ENCODE peak calls at places on chromosomes 12 and 14, in nine cellular contexts. One of them, this sample, is unnamed.

GRCh38 chr12:46546634-46547273 is 174.2 kb upstream of the SLC38A2 start:
- DNase-seq in astrocyte of the spinal cord: no peak
- DNase-seq in body of pancreas: no peak
- DNase-seq in left ventricle myocardium inferior: no peak
- DNase-seq in pancreas: no peak
- DNase-seq in CD4-positive, alpha-beta memory T cell: no peak
- DNase-seq in OCI-LY7: no peak
- DNase-seq in BJ: no peak
- DNase-seq in bronchial epithelial cell: peak
- DNase-seq in this sample: no peak

GRCh38 chr14:91412939-91413338 is 4.7 kb downstream of the CCDC88C start:
- DNase-seq in astrocyte of the spinal cord: no peak
- DNase-seq in body of pancreas: no peak
- DNase-seq in left ventricle myocardium inferior: no peak
- DNase-seq in pancreas: no peak
- DNase-seq in CD4-positive, alpha-beta memory T cell: peak
- DNase-seq in OCI-LY7: no peak
- DNase-seq in BJ: no peak
- DNase-seq in bronchial epithelial cell: no peak
- DNase-seq in this sample: no peak

GRCh38 chr12:1083888-1084262 is 92.9 kb downstream of the ERC1 start:
- DNase-seq in astrocyte of the spinal cord: peak
- DNase-seq in body of pancreas: peak
- DNase-seq in left ventricle myocardium inferior: no peak
- DNase-seq in pancreas: no peak
- DNase-seq in CD4-positive, alpha-beta memory T cell: no peak
- DNase-seq in OCI-LY7: no peak
- DNase-seq in BJ: peak
- DNase-seq in bronchial epithelial cell: no peak
- DNase-seq in this sample: no peak

GRCh38 chr14:25074112-25074511 is 24.2 kb upstream of the STXBP6 start:
- DNase-seq in astrocyte of the spinal cord: no peak
- DNase-seq in body of pancreas: no peak
- DNase-seq in left ventricle myocardium inferior: no peak
- DNase-seq in pancreas: no peak
- DNase-seq in CD4-positive, alpha-beta memory T cell: no peak
- DNase-seq in OCI-LY7: no peak
- DNase-seq in BJ: no peak
- DNase-seq in bronchial epithelial cell: no peak
- DNase-seq in this sample: no peak

GRCh38 chr14:105589161-105589925 is 63.0 kb downstream of the TMEM121 start:
- DNase-seq in astrocyte of the spinal cord: no peak
- DNase-seq in body of pancreas: no peak
- DNase-seq in left ventricle myocardium inferior: no peak
- DNase-seq in pancreas: no peak
- DNase-seq in CD4-positive, alpha-beta memory T cell: no peak
- DNase-seq in OCI-LY7: no peak
- DNase-seq in BJ: no peak
- DNase-seq in bronchial epithelial cell: no peak
- DNase-seq in this sample: no peak

GRCh38 chr14:93676416-93676958 is 111.8 kb downstream of the PRIMA1 start:
- DNase-seq in astrocyte of the spinal cord: no peak
- DNase-seq in body of pancreas: no peak
- DNase-seq in left ventricle myocardium inferior: no peak
- DNase-seq in pancreas: no peak
- DNase-seq in CD4-positive, alpha-beta memory T cell: no peak
- DNase-seq in OCI-LY7: no peak
- DNase-seq in BJ: no peak
- DNase-seq in bronchial epithelial cell: no peak
- DNase-seq in this sample: peak

GRCh38 chr14:94441130-94441529 is 11.5 kb downstream of the SERPINA11 start:
- DNase-seq in astrocyte of the spinal cord: no peak
- DNase-seq in body of pancreas: no peak
- DNase-seq in left ventricle myocardium inferior: no peak
- DNase-seq in pancreas: no peak
- DNase-seq in CD4-positive, alpha-beta memory T cell: no peak
- DNase-seq in OCI-LY7: no peak
- DNase-seq in BJ: no peak
- DNase-seq in bronchial epithelial cell: no peak
- DNase-seq in this sample: no peak

GRCh38 chr14:22497671-22498093 is 91.3 kb downstream of the DAD1 start:
- DNase-seq in astrocyte of the spinal cord: no peak
- DNase-seq in body of pancreas: no peak
- DNase-seq in left ventricle myocardium inferior: no peak
- DNase-seq in pancreas: no peak
- DNase-seq in CD4-positive, alpha-beta memory T cell: no peak
- DNase-seq in OCI-LY7: no peak
- DNase-seq in BJ: no peak
- DNase-seq in bronchial epithelial cell: peak
- DNase-seq in this sample: no peak

GRCh38 chr12:93156091-93156490 is 221.6 kb upstream of the NUDT4 start:
- DNase-seq in astrocyte of the spinal cord: no peak
- DNase-seq in body of pancreas: no peak
- DNase-seq in left ventricle myocardium inferior: no peak
- DNase-seq in pancreas: no peak
- DNase-seq in CD4-positive, alpha-beta memory T cell: no peak
- DNase-seq in OCI-LY7: no peak
- DNase-seq in BJ: no peak
- DNase-seq in bronchial epithelial cell: no peak
- DNase-seq in this sample: no peak

GRCh38 chr12:70154087-70154486 is 89.1 kb upstream of the CNOT2 start:
- DNase-seq in astrocyte of the spinal cord: no peak
- DNase-seq in body of pancreas: no peak
- DNase-seq in left ventricle myocardium inferior: no peak
- DNase-seq in pancreas: no peak
- DNase-seq in CD4-positive, alpha-beta memory T cell: no peak
- DNase-seq in OCI-LY7: no peak
- DNase-seq in BJ: no peak
- DNase-seq in bronchial epithelial cell: peak
- DNase-seq in this sample: no peak

DNA sequence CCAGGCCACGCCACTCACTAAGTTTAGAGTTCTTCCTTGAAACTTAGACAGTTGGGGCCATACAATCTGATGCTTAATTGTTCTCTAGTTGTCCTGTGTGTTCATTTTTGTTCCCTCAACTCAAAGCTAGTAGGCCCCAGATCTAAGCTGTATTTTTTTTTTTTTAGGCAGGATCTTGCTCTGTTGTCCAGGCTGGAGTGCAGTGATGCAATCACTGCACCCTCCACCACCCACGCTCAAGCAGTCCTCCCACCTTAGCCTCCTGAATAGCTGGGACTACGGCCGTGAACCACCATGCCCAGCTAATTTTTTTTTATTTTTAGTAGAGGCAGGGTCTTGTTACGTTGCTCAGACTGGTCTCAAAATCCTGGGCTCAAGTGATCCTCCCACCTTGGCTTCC is 7.5 kb downstream of the TNFRSF1A start:
- DNase-seq in astrocyte of the spinal cord: no peak
- DNase-seq in body of pancreas: no peak
- DNase-seq in left ventricle myocardium inferior: no peak
- DNase-seq in pancreas: no peak
- DNase-seq in CD4-positive, alpha-beta memory T cell: no peak
- DNase-seq in OCI-LY7: no peak
- DNase-seq in BJ: no peak
- DNase-seq in bronchial epithelial cell: no peak
- DNase-seq in this sample: no peak
- H3K4me3 ChIP-seq in astrocyte of the spinal cord: no peak
- H3K4me3 ChIP-seq in body of pancreas: no peak
- H3K4me3 ChIP-seq in left ventricle myocardium inferior: peak
- H3K4me3 ChIP-seq in pancreas: peak
- H3K4me3 ChIP-seq in CD4-positive, alpha-beta memory T cell: no peak
- H3K4me3 ChIP-seq in OCI-LY7: no peak
- H3K4me3 ChIP-seq in BJ: no peak
- H3K4me3 ChIP-seq in bronchial epithelial cell: no peak
- H3K4me3 ChIP-seq in this sample: no peak

DNA sequence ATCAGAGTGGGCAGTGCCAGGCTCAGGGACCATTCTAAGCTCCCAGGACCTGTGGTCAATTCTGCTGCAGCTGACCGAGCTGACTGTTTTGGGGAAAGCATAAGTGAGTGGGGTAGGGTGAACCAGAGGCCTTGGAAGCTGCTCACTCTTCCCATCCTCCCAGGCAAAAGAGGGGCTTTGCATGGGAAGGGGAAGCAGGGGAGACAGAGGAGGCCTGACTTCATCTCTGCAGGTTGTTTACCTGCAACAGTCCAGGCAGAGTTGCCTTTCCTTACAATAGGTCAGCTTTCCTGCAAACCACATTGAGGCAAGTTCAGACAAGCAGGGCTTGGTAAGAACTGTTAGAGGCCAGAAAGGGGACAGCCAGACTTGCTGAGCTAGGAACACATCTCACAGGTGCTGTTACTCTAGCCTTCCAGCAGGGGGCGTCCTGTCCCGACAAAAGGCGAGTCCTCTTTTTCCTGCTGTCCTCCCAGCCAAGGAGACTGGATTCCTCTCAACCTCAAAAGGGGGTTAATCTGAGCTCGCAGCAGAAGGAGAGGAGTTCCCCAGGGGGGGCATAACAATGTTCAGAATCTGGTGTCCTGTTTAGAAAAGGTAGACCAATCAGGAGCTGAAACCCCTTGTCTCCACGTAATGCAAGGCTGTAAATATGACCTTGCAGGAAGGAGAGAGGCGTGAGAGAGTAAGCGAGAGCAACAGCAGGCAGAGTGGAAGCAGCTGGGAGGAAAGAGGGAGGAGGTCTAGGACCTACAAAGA is 4.3 kb upstream of the DHRS2 start:
- DNase-seq in astrocyte of the spinal cord: peak
- DNase-seq in body of pancreas: peak
- DNase-seq in left ventricle myocardium inferior: peak
- DNase-seq in pancreas: peak
- DNase-seq in CD4-positive, alpha-beta memory T cell: peak
- DNase-seq in OCI-LY7: peak
- DNase-seq in BJ: no peak
- DNase-seq in bronchial epithelial cell: peak
- DNase-seq in this sample: peak
- H3K4me3 ChIP-seq in astrocyte of the spinal cord: no peak
- H3K4me3 ChIP-seq in body of pancreas: no peak
- H3K4me3 ChIP-seq in left ventricle myocardium inferior: peak
- H3K4me3 ChIP-seq in pancreas: peak
- H3K4me3 ChIP-seq in CD4-positive, alpha-beta memory T cell: peak
- H3K4me3 ChIP-seq in OCI-LY7: no peak
- H3K4me3 ChIP-seq in BJ: no peak
- H3K4me3 ChIP-seq in bronchial epithelial cell: no peak
- H3K4me3 ChIP-seq in this sample: no peak

DNA sequence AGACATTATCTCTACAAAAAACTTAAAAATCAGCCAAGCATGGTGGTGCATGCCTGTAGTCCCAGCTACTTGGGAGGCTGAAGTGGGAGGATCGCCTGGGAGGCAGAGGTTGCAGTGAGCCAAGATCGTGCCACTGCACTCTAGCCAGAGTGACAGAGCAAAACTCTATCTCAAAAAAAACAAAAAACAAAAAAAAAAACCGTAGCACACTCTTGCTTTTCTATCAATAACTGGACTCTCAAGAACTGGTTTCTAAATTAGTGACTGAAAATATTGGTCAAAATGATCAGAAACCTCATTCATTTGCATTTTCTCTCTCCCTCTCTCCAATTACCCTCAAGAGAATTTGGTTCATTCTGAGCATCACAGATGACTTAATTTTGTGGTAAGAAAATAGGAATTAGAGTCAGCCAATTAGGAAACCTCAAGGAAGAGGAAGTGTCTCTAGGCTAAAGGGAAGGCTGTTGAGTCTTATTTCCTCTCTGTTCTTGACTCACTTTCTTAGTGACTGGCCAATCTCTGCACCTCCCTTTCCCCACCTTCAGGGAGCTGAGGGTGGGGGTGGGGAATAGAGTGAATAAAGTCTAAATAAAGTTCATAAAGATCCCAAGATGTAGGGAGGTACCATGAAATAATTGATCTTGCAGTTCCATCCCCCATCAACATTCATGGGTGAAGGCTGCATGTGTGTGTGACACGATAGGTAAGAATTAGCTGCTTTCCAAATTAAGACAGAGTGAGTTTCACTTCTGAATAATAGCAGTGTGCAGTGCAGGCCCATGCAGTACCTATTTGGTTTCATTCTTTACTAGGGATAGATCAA is 6.8 kb upstream of the PSMA6 start:
- DNase-seq in astrocyte of the spinal cord: no peak
- DNase-seq in body of pancreas: no peak
- DNase-seq in left ventricle myocardium inferior: no peak
- DNase-seq in pancreas: no peak
- DNase-seq in CD4-positive, alpha-beta memory T cell: no peak
- DNase-seq in OCI-LY7: peak
- DNase-seq in BJ: no peak
- DNase-seq in bronchial epithelial cell: peak
- DNase-seq in this sample: peak
- H3K4me3 ChIP-seq in astrocyte of the spinal cord: no peak
- H3K4me3 ChIP-seq in body of pancreas: no peak
- H3K4me3 ChIP-seq in left ventricle myocardium inferior: no peak
- H3K4me3 ChIP-seq in pancreas: no peak
- H3K4me3 ChIP-seq in CD4-positive, alpha-beta memory T cell: no peak
- H3K4me3 ChIP-seq in OCI-LY7: peak
- H3K4me3 ChIP-seq in BJ: no peak
- H3K4me3 ChIP-seq in bronchial epithelial cell: no peak
- H3K4me3 ChIP-seq in this sample: peak

GRCh38 chr12:101823891-101824290 is 6.9 kb downstream of the GNPTAB start:
- DNase-seq in astrocyte of the spinal cord: no peak
- DNase-seq in body of pancreas: no peak
- DNase-seq in left ventricle myocardium inferior: peak
- DNase-seq in pancreas: no peak
- DNase-seq in CD4-positive, alpha-beta memory T cell: peak
- DNase-seq in OCI-LY7: peak
- DNase-seq in BJ: no peak
- DNase-seq in bronchial epithelial cell: peak
- DNase-seq in this sample: peak

GRCh38 chr12:101828463-101829196 is 2.1 kb downstream of the GNPTAB start:
- DNase-seq in astrocyte of the spinal cord: no peak
- DNase-seq in body of pancreas: no peak
- DNase-seq in left ventricle myocardium inferior: no peak
- DNase-seq in pancreas: no peak
- DNase-seq in CD4-positive, alpha-beta memory T cell: no peak
- DNase-seq in OCI-LY7: peak
- DNase-seq in BJ: no peak
- DNase-seq in bronchial epithelial cell: no peak
- DNase-seq in this sample: peak

GRCh38 chr12:101826766-101827368 is 3.9 kb downstream of the GNPTAB start:
- DNase-seq in astrocyte of the spinal cord: no peak
- DNase-seq in body of pancreas: no peak
- DNase-seq in left ventricle myocardium inferior: no peak
- DNase-seq in pancreas: no peak
- DNase-seq in CD4-positive, alpha-beta memory T cell: no peak
- DNase-seq in OCI-LY7: peak
- DNase-seq in BJ: no peak
- DNase-seq in bronchial epithelial cell: no peak
- DNase-seq in this sample: no peak

GRCh38 chr12:101823039-101823438 is 7.7 kb downstream of the GNPTAB start:
- DNase-seq in astrocyte of the spinal cord: no peak
- DNase-seq in body of pancreas: no peak
- DNase-seq in left ventricle myocardium inferior: no peak
- DNase-seq in pancreas: no peak
- DNase-seq in CD4-positive, alpha-beta memory T cell: no peak
- DNase-seq in OCI-LY7: no peak
- DNase-seq in BJ: no peak
- DNase-seq in bronchial epithelial cell: no peak
- DNase-seq in this sample: no peak

DNA sequence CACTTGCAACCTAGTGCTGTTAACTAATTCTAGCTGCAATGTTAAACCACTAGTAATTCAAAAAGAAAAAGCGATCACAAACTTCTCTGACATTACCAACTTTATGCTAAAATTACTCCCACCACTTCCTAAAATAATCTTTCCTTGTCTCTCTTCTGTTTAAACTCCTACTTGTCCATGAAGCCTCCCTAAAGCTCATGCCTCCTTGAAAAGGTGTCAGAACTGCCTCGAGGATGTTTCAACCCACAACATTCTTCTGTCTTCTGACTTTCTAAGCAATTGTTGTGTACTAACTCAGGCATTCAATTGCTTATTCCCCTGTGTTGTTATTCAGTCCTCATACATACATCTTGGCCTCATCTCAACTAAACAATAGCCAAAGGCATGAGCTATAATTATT is 5.9 kb downstream of the GNPTAB start:
- DNase-seq in astrocyte of the spinal cord: no peak
- DNase-seq in body of pancreas: no peak
- DNase-seq in left ventricle myocardium inferior: no peak
- DNase-seq in pancreas: no peak
- DNase-seq in CD4-positive, alpha-beta memory T cell: no peak
- DNase-seq in OCI-LY7: no peak
- DNase-seq in BJ: no peak
- DNase-seq in bronchial epithelial cell: no peak
- DNase-seq in this sample: no peak
- H3K4me3 ChIP-seq in astrocyte of the spinal cord: no peak
- H3K4me3 ChIP-seq in body of pancreas: no peak
- H3K4me3 ChIP-seq in left ventricle myocardium inferior: no peak
- H3K4me3 ChIP-seq in pancreas: no peak
- H3K4me3 ChIP-seq in CD4-positive, alpha-beta memory T cell: no peak
- H3K4me3 ChIP-seq in OCI-LY7: no peak
- H3K4me3 ChIP-seq in BJ: no peak
- H3K4me3 ChIP-seq in bronchial epithelial cell: no peak
- H3K4me3 ChIP-seq in this sample: no peak

This sample was measured in Jurkat, Clone E6-1.